ENCODE peak calls at places on chromosome 12, in ten cellular contexts. H is stomach, G is A549, R is upper lobe of left lung, Z is transverse colon, Q is tibial nerve, M is HepG2, O is SK-N-SH, Y is H1, P is esophagus muscularis mucosa. N is an unnamed sample.

GRCh38 chr12:62767506-62767905 is 167.4 kb downstream of the PPM1H start:
- DNase-seq in H (no peak), G (no peak), R (no peak), Z (no peak), Q (no peak), M (no peak), O (no peak), Y (no peak), P (no peak), N (no peak)

GRCh38 chr12:57237653-57237951 is 8.1 kb downstream of the SHMT2 start:
- DNase-seq in H (no peak), G (no peak), R (no peak), Z (no peak), Q (no peak), M (no peak), O (no peak), Y (no peak), P (no peak), N (no peak)

GRCh38 chr12:12645485-12645884 is 33.8 kb downstream of the CREBL2 start:
- DNase-seq in H (no peak), G (no peak), R (no peak), Z (peak; percentile 22), Q (no peak), M (peak; percentile 64), O (peak; percentile 34), Y (no peak), P (no peak), N (no peak)

GRCh38 chr12:131622422-131622955 is 88.4 kb upstream of the SFSWAP start:
- DNase-seq in H (no peak), G (no peak), R (no peak), Z (no peak), Q (no peak), M (no peak), O (no peak), Y (no peak), P (no peak), N (no peak)

GRCh38 chr12:153080-153746 is 60.7 kb downstream of the SLC6A12 start:
- DNase-seq in H (peak; percentile 62), G (peak; percentile 90), R (peak; percentile 53), Z (peak; percentile 78), Q (peak; percentile 19), M (peak; percentile 75), O (peak; percentile 93), Y (peak; percentile 70), P (no peak), N (peak; percentile 48)

GRCh38 chr12:16599081-16599480 is 6.9 kb downstream of the LMO3 start:
- DNase-seq in H (no peak), G (no peak), R (peak; percentile 53), Z (no peak), Q (no peak), M (no peak), O (no peak), Y (no peak), P (no peak), N (no peak)

GRCh38 chr12:78695749-78696148 is 168.8 kb upstream of the SYT1 start:
- DNase-seq in H (no peak), G (no peak), R (no peak), Z (no peak), Q (no peak), M (no peak), O (no peak), Y (no peak), P (no peak), N (no peak)

GRCh38 chr12:110537605-110538409 is 35.7 kb downstream of the RAD9B start:
- DNase-seq in H (peak; percentile 58), G (no peak), R (peak; percentile 84), Z (peak; percentile 44), Q (no peak), M (no peak), O (no peak), Y (no peak), P (peak; percentile 70), N (peak; percentile 38)

GRCh38 chr12:53976172-53976822 is 1.5 kb upstream of the HOTAIR start:
- DNase-seq in H (no peak), G (no peak), R (no peak), Z (no peak), Q (no peak), M (no peak), O (no peak), Y (no peak), P (no peak), N (no peak)

GRCh38 chr12:53980448-53981388 is 4.2 kb upstream of the HOXC10 start:
- DNase-seq in H (no peak), G (no peak), R (no peak), Z (no peak), Q (no peak), M (no peak), O (no peak), Y (no peak), P (no peak), N (no peak)

GRCh38 chr12:53977596-53978464 is 3.1 kb upstream of the HOTAIR start:
- DNase-seq in H (no peak), G (no peak), R (no peak), Z (no peak), Q (no peak), M (no peak), O (no peak), Y (no peak), P (no peak), N (no peak)

GRCh38 chr12:53976823-53977595 is 2.3 kb upstream of the HOTAIR start:
- DNase-seq in H (no peak), G (no peak), R (no peak), Z (no peak), Q (no peak), M (no peak), O (no peak), Y (no peak), P (no peak), N (no peak)

DNA sequence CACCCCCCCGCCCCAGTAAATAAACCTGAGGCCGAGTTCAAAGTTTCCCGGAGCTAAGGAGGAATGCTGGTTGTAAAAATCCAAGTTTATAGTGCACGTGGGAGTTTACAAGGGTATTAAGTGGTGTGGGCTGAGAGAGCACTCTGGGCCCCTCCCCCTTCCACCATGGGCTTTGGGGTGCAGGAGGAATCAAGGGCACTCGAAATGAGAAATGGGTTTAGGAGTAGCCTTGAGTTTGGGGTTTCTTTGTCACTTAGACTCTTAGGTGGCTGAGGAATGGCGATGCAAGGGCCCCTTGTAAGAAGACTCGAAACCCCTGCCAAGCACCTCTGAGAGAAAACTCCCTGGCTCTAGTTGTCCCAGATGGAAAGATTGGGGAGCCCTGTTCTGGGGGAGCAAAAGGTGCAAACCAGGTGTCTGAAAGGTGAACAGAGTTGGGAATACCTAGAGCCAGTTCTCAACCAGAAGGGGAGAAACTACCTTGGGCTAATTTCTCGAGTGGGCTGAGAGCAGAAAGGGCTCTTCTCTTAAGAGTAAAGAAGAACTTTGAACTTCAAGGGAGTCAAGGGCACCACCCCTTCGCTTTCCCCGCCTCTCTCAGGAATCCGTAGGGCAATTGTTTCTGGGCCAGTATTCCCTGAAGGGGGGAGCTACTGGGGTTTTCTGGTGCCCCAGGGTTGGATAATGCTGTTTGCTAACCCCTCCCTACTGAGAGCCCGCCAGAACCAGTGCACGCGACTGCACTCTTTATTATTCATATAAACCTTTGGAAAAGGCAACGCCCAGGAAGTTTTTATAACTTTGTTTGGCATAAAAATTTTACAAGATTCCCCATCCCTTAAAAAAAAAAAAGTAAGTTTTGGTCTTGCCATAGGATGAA is 4.0 kb upstream of the HOTAIR start:
- DNase-seq in H (no peak), G (no peak), R (no peak), Z (peak; percentile 60), Q (no peak), M (peak; percentile 14), O (no peak), Y (no peak), P (no peak), N (no peak)
- TF ChIP-seq EP300 in H (no peak), G (no peak), R (no peak), Z (no peak), Q (no peak), M (no peak), O (no peak), Y (no peak), P (no peak), N (no peak)

DNA sequence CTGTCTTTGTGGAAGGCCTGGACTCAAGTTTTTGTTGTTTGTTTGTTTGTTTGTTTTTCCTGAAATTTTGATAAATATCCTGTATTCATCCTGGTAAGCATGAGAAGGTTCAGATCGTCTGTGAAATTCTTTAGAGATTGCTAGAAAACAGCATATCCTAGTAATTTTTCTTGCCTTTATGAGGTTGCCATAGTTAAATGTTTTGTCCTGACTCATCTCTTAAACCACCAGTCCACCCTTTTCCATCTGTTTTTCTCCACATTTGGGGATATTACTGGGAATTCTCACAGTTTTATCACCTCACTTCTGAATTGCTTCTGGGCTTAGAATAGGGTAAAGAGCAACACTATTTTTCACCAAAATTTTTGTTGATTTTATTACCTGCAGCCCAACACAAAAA is 248.3 kb downstream of the FBXL14 start:
- DNase-seq in H (no peak), G (no peak), R (no peak), Z (no peak), Q (no peak), M (no peak), O (no peak), Y (no peak), P (no peak), N (no peak)
- TF ChIP-seq EP300 in H (no peak), G (no peak), R (no peak), Z (no peak), Q (no peak), M (no peak), O (no peak), Y (no peak), P (no peak), N (no peak)

GRCh38 chr12:23731035-23731434 is 218.4 kb downstream of the SOX5 start:
- DNase-seq in H (no peak), G (no peak), R (no peak), Z (no peak), Q (no peak), M (no peak), O (no peak), Y (no peak), P (no peak), N (no peak)
- TF ChIP-seq EP300 in H (no peak), G (no peak), R (no peak), Z (no peak), Q (no peak), M (no peak), O (no peak), Y (no peak), P (no peak), N (no peak)

GRCh38 chr12:96989916-96990315 is 82.9 kb downstream of the NEDD1 start:
- DNase-seq in H (no peak), G (no peak), R (no peak), Z (no peak), Q (no peak), M (peak; percentile 26), O (no peak), Y (no peak), P (no peak), N (no peak)

GRCh38 chr12:96982671-96983070 is 75.6 kb downstream of the NEDD1 start:
- DNase-seq in H (no peak), G (no peak), R (no peak), Z (no peak), Q (no peak), M (no peak), O (no peak), Y (no peak), P (peak; percentile 45), N (no peak)

GRCh38 chr12:96986883-96987523 is 79.9 kb downstream of the NEDD1 start:
- DNase-seq in H (no peak), G (peak; percentile 25), R (no peak), Z (no peak), Q (no peak), M (peak; percentile 27), O (peak; percentile 64), Y (no peak), P (no peak), N (no peak)

GRCh38 chr12:96988919-96989318 is 81.9 kb downstream of the NEDD1 start:
- DNase-seq in H (no peak), G (no peak), R (no peak), Z (no peak), Q (no peak), M (no peak), O (no peak), Y (no peak), P (no peak), N (no peak)

DNA sequence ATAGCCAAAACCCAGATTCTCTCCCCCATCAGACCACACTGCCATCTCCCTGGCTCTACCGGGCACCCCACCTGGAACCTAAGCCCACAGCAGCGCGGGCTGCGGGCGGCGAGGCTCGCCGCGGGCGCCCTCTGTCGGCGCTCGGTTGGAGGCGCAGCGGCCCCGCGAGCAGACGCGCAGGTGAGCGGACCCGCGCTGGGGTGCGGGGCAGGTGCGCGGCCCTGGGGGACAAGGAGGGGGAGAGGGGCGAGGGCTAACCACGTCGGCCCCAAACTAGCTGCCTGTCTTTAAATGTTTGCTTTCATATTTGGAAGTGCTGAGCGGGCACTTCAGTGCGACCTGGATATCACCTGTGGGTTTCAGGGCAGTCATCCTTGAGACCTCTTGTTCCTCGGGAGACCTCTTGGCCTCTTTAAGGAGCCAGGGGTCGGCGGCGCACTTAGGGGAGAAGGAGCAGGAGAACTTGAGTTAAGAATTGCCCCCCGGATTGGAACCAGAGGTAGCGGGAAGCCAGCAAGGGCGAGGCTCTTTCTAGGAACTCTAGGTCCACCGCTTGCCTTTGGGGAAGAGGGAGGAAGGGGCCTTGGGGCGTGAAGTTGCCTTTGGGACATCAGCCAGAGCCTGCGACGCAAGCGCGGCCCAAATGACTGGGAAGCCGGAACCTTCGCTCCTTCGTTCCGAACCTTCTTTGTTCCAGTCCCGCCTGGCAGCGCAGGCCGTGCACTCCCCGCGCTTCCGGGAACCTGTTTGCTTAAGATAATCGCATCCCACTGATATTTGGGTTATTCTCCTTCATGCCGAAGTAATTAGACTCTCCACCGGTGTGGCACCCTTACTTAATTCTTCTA is 78.7 kb downstream of the NEDD1 start:
- DNase-seq in H (peak; percentile 35), G (peak; percentile 19), R (no peak), Z (peak; percentile 10), Q (no peak), M (no peak), O (no peak), Y (no peak), P (peak; percentile 80), N (peak; percentile 28)
- TF ChIP-seq EP300 in H (no peak), G (no peak), R (no peak), Z (no peak), Q (no peak), M (no peak), O (no peak), Y (no peak), P (no peak), N (no peak)